ENCODE peak calls at places on chromosomes 12 and 14, in five cellular contexts. M, L, B, D and V are unnamed samples.

GRCh38 chr14:69828372-69828771 is 31.3 kb upstream of the SLC10A1 start:
- DNase-seq in B (no peak), L (no peak), D (no peak), M (no peak), V (no peak)

GRCh38 chr14:90714811-90715210 is 101.4 kb downstream of the TTC7B start:
- DNase-seq in L (no peak), B (no peak), D (no peak), M (no peak), V (no peak)

GRCh38 chr12:12791756-12792346 is 6.4 kb downstream of the APOLD1 start:
- DNase-seq in M (no peak), B (no peak), L (no peak), D (no peak), V (no peak)

GRCh38 chr12:42119085-42119633 is 25.5 kb downstream of the GXYLT1 start:
- DNase-seq in L (no peak), M (no peak), B (no peak), D (no peak), V (no peak)

GRCh38 chr12:26122681-26123481 is 2.0 kb downstream of the BHLHE41 start:
- DNase-seq in M (peak), D (no peak), B (no peak), L (no peak), V (no peak)

GRCh38 chr12:64522316-64522715 is 70.4 kb downstream of the TBK1 start:
- DNase-seq in D (no peak), B (no peak), M (no peak), L (no peak), V (no peak)

GRCh38 chr12:79635676-79636075 is 55.1 kb downstream of the PAWR start:
- DNase-seq in L (no peak), M (no peak), B (no peak), D (no peak), V (no peak)

GRCh38 chr12:79021021-79021420 is 156.4 kb downstream of the SYT1 start:
- DNase-seq in L (no peak), M (no peak), D (no peak), B (no peak), V (no peak)

GRCh38 chr12:22625671-22626251 is 790 bp downstream of the ETNK1 start:
- DNase-seq in B (peak), D (no peak), M (peak), L (peak), V (peak)

GRCh38 chr12:84507914-84508313 is 404.7 kb downstream of the SLC6A15 start:
- DNase-seq in M (no peak), L (no peak), D (no peak), B (no peak), V (no peak)

GRCh38 chr12:60333461-60333860 is 737.6 kb downstream of the SLC16A7 start:
- DNase-seq in M (no peak), L (no peak), B (no peak), D (no peak), V (no peak)

GRCh38 chr14:106657460-106657859 is 1131.1 kb downstream of the TMEM121 start:
- DNase-seq in L (no peak), M (no peak), B (no peak), D (no peak), V (no peak)

GRCh38 chr14:80164991-80165390 is 46.3 kb downstream of the DIO2 start:
- DNase-seq in M (no peak), D (no peak), B (no peak), L (no peak), V (no peak)

GRCh38 chr12:59657266-59657665 is 61.4 kb downstream of the SLC16A7 start:
- DNase-seq in B (no peak), D (no peak), L (no peak), M (no peak), V (no peak)

GRCh38 chr14:98227727-98228111 is 1044.3 kb downstream of the BCL11B start:
- DNase-seq in L (no peak), B (no peak), M (no peak), D (no peak), V (no peak)

GRCh38 chr12:106139422-106140141 is 828 bp upstream of the NUAK1 start:
- DNase-seq in M (no peak), D (peak), B (no peak), L (peak), V (peak)

GRCh38 chr14:65333926-65334687 is 78.4 kb upstream of the FUT8 start:
- DNase-seq in D (no peak), B (no peak), M (no peak), L (no peak), V (no peak)

GRCh38 chr14:53946404-53947400 is 9.9 kb downstream of the BMP4 start:
- DNase-seq in L (no peak), M (no peak), D (no peak), B (no peak), V (no peak)

GRCh38 chr12:111367661-111368221 is 1.2 kb downstream of the PHETA1 start:
- DNase-seq in B (no peak), D (no peak), L (peak), M (no peak), V (no peak)

GRCh38 chr12:95790025-95790911 is at the start of gene NTN4:
- DNase-seq in M (no peak), B (no peak), L (no peak), D (no peak), V (no peak)

GRCh38 chr12:46609281-46609623 is 216.5 kb downstream of the SLC38A4 start:
- DNase-seq in D (no peak), L (no peak), B (peak), M (no peak), V (no peak)

GRCh38 chr12:93860659-93861373 is 183.6 kb downstream of the CRADD start:
- DNase-seq in M (no peak), B (no peak), L (no peak), D (no peak), V (no peak)

GRCh38 chr14:95048771-95049312 is 108.5 kb downstream of the DICER1 start:
- DNase-seq in L (no peak), D (no peak), B (no peak), M (no peak), V (no peak)

GRCh38 chr12:20342111-20342510 is 26.2 kb upstream of the PDE3A start:
- DNase-seq in M (no peak), B (no peak), L (no peak), D (no peak), V (no peak)

GRCh38 chr12:109250523-109250922 is 58.6 kb downstream of the FOXN4 start:
- DNase-seq in M (no peak), L (no peak), B (no peak), D (no peak), V (no peak)

GRCh38 chr14:90451443-90451842 is 54.6 kb downstream of the CALM1 start:
- DNase-seq in M (no peak), L (no peak), D (no peak), B (no peak), V (no peak)

GRCh38 chr12:125983094-125983783 is 918.0 kb downstream of the AACS start:
- DNase-seq in L (peak), B (no peak), D (peak), M (peak), V (no peak)

GRCh38 chr14:99731536-99732435 is 47.7 kb downstream of the CYP46A1 start:
- DNase-seq in D (no peak), B (no peak), L (no peak), M (no peak), V (no peak)

GRCh38 chr14:99612737-99613330 is 8.8 kb upstream of the CCDC85C start:
- DNase-seq in B (no peak), L (no peak), M (no peak), D (no peak), V (no peak)

GRCh38 chr14:59004012-59004411 is 184.5 kb upstream of the DAAM1 start:
- DNase-seq in L (no peak), D (no peak), M (no peak), B (no peak), V (no peak)

GRCh38 chr14:101118746-101119610 is 215.5 kb upstream of the RTL1 start:
- DNase-seq in L (no peak), D (no peak), M (no peak), B (no peak), V (no peak)

GRCh38 chr14:50062438-50063039 is 53.8 kb downstream of the VCPKMT start:
- DNase-seq in D (no peak), M (peak), L (peak), B (peak), V (peak)

GRCh38 chr12:107732365-107732764 is 28.6 kb downstream of the PRDM4 start:
- DNase-seq in D (no peak), M (no peak), B (no peak), L (no peak), V (no peak)

GRCh38 chr12:107736914-107737313 is 24.0 kb downstream of the PRDM4 start:
- DNase-seq in B (peak), L (no peak), D (no peak), M (no peak), V (no peak)

GRCh38 chr12:107734139-107734538 is 26.8 kb downstream of the PRDM4 start:
- DNase-seq in D (no peak), L (no peak), M (no peak), B (no peak), V (no peak)

GRCh38 chr12:107731376-107731775 is 29.6 kb downstream of the PRDM4 start:
- DNase-seq in L (no peak), M (no peak), B (no peak), D (no peak), V (no peak)

GRCh38 chr12:107730942-107731341 is 30.0 kb downstream of the PRDM4 start:
- DNase-seq in M (no peak), D (no peak), B (no peak), L (no peak), V (no peak)
- H3K27ac ChIP-seq in M (no peak), D (no peak), B (no peak), L (no peak), V (no peak)

GRCh38 chr14:55309154-55309553 is 37.9 kb downstream of the FBXO34 start:
- DNase-seq in M (no peak), L (no peak), B (no peak), D (no peak), V (no peak)
- TF ChIP-seq EZH2 in M (no peak), L (no peak), B (no peak), D (no peak), V (no peak)

GRCh38 chr12:90510948-90511347 is 444.0 kb downstream of the CCER1 start:
- DNase-seq in D (no peak), M (no peak), L (no peak), B (no peak), V (no peak)
- TF ChIP-seq ZNF274 in D (no peak), M (no peak), L (no peak), B (no peak), V (no peak)

DNA sequence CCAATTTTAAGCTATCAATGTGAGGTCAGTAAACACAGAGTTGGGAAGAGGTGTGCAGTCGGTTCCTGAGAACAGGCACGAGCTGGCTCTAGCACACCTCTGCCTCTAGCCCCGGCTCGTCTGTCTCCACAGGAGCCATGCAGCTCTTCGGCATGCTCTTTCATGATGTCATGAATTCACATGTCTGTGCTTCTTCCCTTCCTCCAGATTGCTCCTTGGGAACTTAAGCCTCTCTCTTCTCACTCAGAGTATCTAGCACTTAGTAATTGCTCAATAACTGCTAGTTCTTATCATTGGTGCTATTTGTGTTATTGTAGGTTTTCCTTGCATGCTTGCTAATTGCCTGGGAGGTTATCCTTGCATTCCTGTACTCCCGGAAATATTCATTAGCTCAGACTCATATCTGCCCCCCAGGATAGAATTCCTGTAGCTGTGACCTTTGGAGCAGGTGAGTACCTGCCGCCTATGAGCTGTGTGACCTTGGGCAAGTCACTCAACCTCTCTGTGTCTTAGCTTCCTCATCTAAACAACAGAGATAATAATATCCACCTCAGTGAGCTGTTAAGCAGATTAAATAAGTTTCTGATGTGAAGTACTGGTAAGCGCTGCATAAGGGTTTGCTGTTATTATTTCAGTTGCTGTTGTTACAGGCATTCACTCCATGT is 19.5 kb downstream of the FAM181A start:
- DNase-seq in M (no peak), L (no peak), B (no peak), D (no peak), V (no peak)
- H3K27ac ChIP-seq in M (no peak), L (no peak), B (no peak), D (no peak), V (no peak)